ENCODE peak calls at places on chromosomes 7 and 10, in four cellular contexts. G is PC-9, L is stomach, R is uterus. S is an unnamed sample.
A peak's percentile ranks its signal among the peaks of the same experiment; 100 is the strongest.

GRCh38 chr10:100878291-100878910 is 34.4 kb upstream of the SLF2 start:
- DNase-seq in G (peak; percentile 43), R (peak; percentile 56), L (no peak), S (no peak)

GRCh38 chr7:44277851-44278250 is 47.5 kb downstream of the CAMK2B start:
- DNase-seq in G (no peak), L (no peak), R (no peak), S (no peak)

GRCh38 chr10:110701618-110701971 is 57.5 kb downstream of the RBM20 start:
- DNase-seq in R (no peak), G (no peak), L (no peak), S (no peak)

GRCh38 chr10:110834622-110835219 is 37.0 kb upstream of the PDCD4 start:
- DNase-seq in G (no peak), R (peak; percentile 66), L (peak; percentile 62), S (no peak)

GRCh38 chr10:70441161-70441876 is at the start of gene NODAL:
- DNase-seq in R (no peak), G (no peak), L (no peak), S (no peak)

GRCh38 chr7:997404-998395 is 14.7 kb downstream of the CYP2W1 start:
- DNase-seq in R (no peak), G (no peak), L (no peak), S (no peak)

GRCh38 chr10:35546824-35547225 is 58.3 kb upstream of the GJD4 start:
- DNase-seq in G (peak; percentile 78), L (no peak), R (no peak), S (peak; percentile 63)

GRCh38 chr10:72690071-72690755 is 1.7 kb upstream of the MCU start:
- DNase-seq in L (no peak), G (no peak), R (no peak), S (no peak)

GRCh38 chr10:30583778-30584415 is 45.7 kb downstream of the LYZL2 start:
- DNase-seq in L (peak; percentile 80), G (peak; percentile 83), R (peak; percentile 59), S (no peak)

GRCh38 chr10:3538850-3539531 is 246.0 kb downstream of the KLF6 start:
- DNase-seq in L (peak; percentile 34), R (no peak), G (peak; percentile 43), S (peak; percentile 84)

GRCh38 chr10:99519690-99520039 is 13.1 kb upstream of the NKX2-3 start:
- DNase-seq in G (no peak), R (no peak), L (no peak), S (no peak)
- H3K4me3 ChIP-seq in G (no peak overlapping the region), R (no peak overlapping the region), L (no peak overlapping the region), S (no peak overlapping the region)

GRCh38 chr7:150357771-150358427 is 10.7 kb upstream of the REPIN1 start:
- DNase-seq in L (no peak), G (no peak), R (no peak), S (no peak)
- TF ChIP-seq CTCF in L (no peak), G (no peak), R (no peak), S (no peak)

DNA sequence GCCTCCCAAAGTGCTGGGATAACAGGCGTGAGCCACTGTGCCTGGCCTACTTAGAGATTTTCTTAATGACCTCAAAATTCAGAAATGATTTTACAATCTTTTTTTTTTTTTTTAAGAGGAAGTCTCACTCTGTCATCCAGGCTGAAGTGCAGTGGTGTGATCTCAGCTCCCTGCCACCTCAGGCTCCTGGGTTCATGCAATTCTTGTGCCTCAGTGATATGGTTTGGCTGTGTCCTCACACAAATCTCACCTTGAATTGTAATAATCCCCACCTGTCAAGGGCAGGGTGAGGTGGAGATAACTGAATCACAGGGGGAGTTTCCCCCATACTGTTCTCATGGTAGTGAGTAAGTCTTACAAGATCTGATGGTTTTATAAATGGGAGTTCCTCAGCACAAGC is 159.9 kb downstream of the DNAJC1 start:
- DNase-seq in G (no peak), R (no peak), L (no peak), S (no peak)
- H3K27me3 ChIP-seq in G (no peaks in the 10 kb centered on the region), R (no peaks in the 10 kb centered on the region), L (no peaks in the 10 kb centered on the region), S (no peaks in the 10 kb centered on the region)

GRCh38 chr10:123993534-123994416 is 99.6 kb downstream of the CHST15 start:
- DNase-seq in R (no peak), L (no peak), G (no peak), S (no peak)
- H3K4me3 ChIP-seq in R (no peak overlapping the region), L (no peak overlapping the region), G (no peak overlapping the region), S (no peak overlapping the region)

GRCh38 chr10:103476046-103476768 is 2.8 kb downstream of the CALHM3 start:
- DNase-seq in G (no peak), L (no peak), R (no peak), S (no peak)
- TF ChIP-seq CTCF in G (no peak), L (no peak), R (no peak), S (peak; percentile 25)

S was measured in BJ.